ENCODE peak calls at places on chromosomes 11 and 22, in five cellular contexts. One of them, this sample, is unnamed.
A peak's percentile ranks its signal among the peaks of the same experiment; 100 is the strongest.

GRCh38 chr22:45069925-45070324 is 60.1 kb upstream of the PHF21B start:
- DNase-seq in SJSA1: no peak
- DNase-seq in stimulated activated CD4-positive, alpha-beta T cell treated with anti-CD3 and anti-CD28 coated beads, Interleukin-2, amount 100 ng/mL, for 24 hours: no peak
- DNase-seq in uterus: no peak
- DNase-seq in naive thymus-derived CD8-positive, alpha-beta T cell: no peak
- DNase-seq in this sample: no peak

GRCh38 chr22:20422271-20422958 is 15.2 kb downstream of the SCARF2 start:
- DNase-seq in uterus: no peak
- DNase-seq in SJSA1: peak; percentile 61
- DNase-seq in stimulated activated CD4-positive, alpha-beta T cell treated with anti-CD3 and anti-CD28 coated beads, Interleukin-2, amount 100 ng/mL, for 24 hours: no peak
- DNase-seq in naive thymus-derived CD8-positive, alpha-beta T cell: no peak
- DNase-seq in this sample: no peak

GRCh38 chr11:65219930-65220213 is 38.1 kb downstream of the CAPN1 start:
- DNase-seq in stimulated activated CD4-positive, alpha-beta T cell treated with anti-CD3 and anti-CD28 coated beads, Interleukin-2, amount 100 ng/mL, for 24 hours: no peak
- DNase-seq in naive thymus-derived CD8-positive, alpha-beta T cell: no peak
- DNase-seq in uterus: no peak
- DNase-seq in SJSA1: no peak
- DNase-seq in this sample: no peak

GRCh38 chr11:8262552-8263108 is 1.0 kb downstream of the LMO1 start:
- DNase-seq in SJSA1: no peak
- DNase-seq in stimulated activated CD4-positive, alpha-beta T cell treated with anti-CD3 and anti-CD28 coated beads, Interleukin-2, amount 100 ng/mL, for 24 hours: no peak
- DNase-seq in naive thymus-derived CD8-positive, alpha-beta T cell: no peak
- DNase-seq in uterus: peak; percentile 45
- DNase-seq in this sample: peak; percentile 23

GRCh38 chr11:119195680-119196079 is 10.4 kb downstream of the NHERF4 start:
- DNase-seq in SJSA1: peak; percentile 11
- DNase-seq in stimulated activated CD4-positive, alpha-beta T cell treated with anti-CD3 and anti-CD28 coated beads, Interleukin-2, amount 100 ng/mL, for 24 hours: no peak
- DNase-seq in uterus: no peak
- DNase-seq in naive thymus-derived CD8-positive, alpha-beta T cell: no peak
- DNase-seq in this sample: no peak

GRCh38 chr11:109320595-109320994 is 101.4 kb upstream of the C11orf87 start:
- DNase-seq in naive thymus-derived CD8-positive, alpha-beta T cell: no peak
- DNase-seq in SJSA1: no peak
- DNase-seq in uterus: no peak
- DNase-seq in stimulated activated CD4-positive, alpha-beta T cell treated with anti-CD3 and anti-CD28 coated beads, Interleukin-2, amount 100 ng/mL, for 24 hours: no peak
- DNase-seq in this sample: no peak

GRCh38 chr11:60797846-60798630 is 12.9 kb downstream of the MS4A10 start:
- DNase-seq in stimulated activated CD4-positive, alpha-beta T cell treated with anti-CD3 and anti-CD28 coated beads, Interleukin-2, amount 100 ng/mL, for 24 hours: no peak
- DNase-seq in naive thymus-derived CD8-positive, alpha-beta T cell: no peak
- DNase-seq in uterus: no peak
- DNase-seq in SJSA1: no peak
- DNase-seq in this sample: no peak

GRCh38 chr22:39748877-39749276 is 144.7 kb downstream of the ENTHD1 start:
- DNase-seq in SJSA1: peak; percentile 72
- DNase-seq in stimulated activated CD4-positive, alpha-beta T cell treated with anti-CD3 and anti-CD28 coated beads, Interleukin-2, amount 100 ng/mL, for 24 hours: no peak
- DNase-seq in naive thymus-derived CD8-positive, alpha-beta T cell: no peak
- DNase-seq in uterus: no peak
- DNase-seq in this sample: no peak

GRCh38 chr11:76379811-76380160 is 1.1 kb downstream of the THAP12 start:
- DNase-seq in stimulated activated CD4-positive, alpha-beta T cell treated with anti-CD3 and anti-CD28 coated beads, Interleukin-2, amount 100 ng/mL, for 24 hours: no peak
- DNase-seq in naive thymus-derived CD8-positive, alpha-beta T cell: no peak
- DNase-seq in uterus: no peak
- DNase-seq in SJSA1: peak; percentile 0
- DNase-seq in this sample: no peak

GRCh38 chr22:50326225-50326958 is 420 bp downstream of the DENND6B start:
- DNase-seq in SJSA1: no peak
- DNase-seq in naive thymus-derived CD8-positive, alpha-beta T cell: no peak
- DNase-seq in stimulated activated CD4-positive, alpha-beta T cell treated with anti-CD3 and anti-CD28 coated beads, Interleukin-2, amount 100 ng/mL, for 24 hours: no peak
- DNase-seq in uterus: no peak
- DNase-seq in this sample: no peak

GRCh38 chr22:20206709-20207215 is 55.9 kb upstream of the CCDC188 start:
- DNase-seq in SJSA1: peak; percentile 20
- DNase-seq in uterus: no peak
- DNase-seq in naive thymus-derived CD8-positive, alpha-beta T cell: no peak
- DNase-seq in stimulated activated CD4-positive, alpha-beta T cell treated with anti-CD3 and anti-CD28 coated beads, Interleukin-2, amount 100 ng/mL, for 24 hours: peak; percentile 21
- DNase-seq in this sample: no peak

GRCh38 chr22:37973271-37974170 is 10.8 kb downstream of the SOX10 start:
- DNase-seq in SJSA1: no peak
- DNase-seq in stimulated activated CD4-positive, alpha-beta T cell treated with anti-CD3 and anti-CD28 coated beads, Interleukin-2, amount 100 ng/mL, for 24 hours: no peak
- DNase-seq in naive thymus-derived CD8-positive, alpha-beta T cell: no peak
- DNase-seq in uterus: no peak
- DNase-seq in this sample: no peak

GRCh38 chr22:47794851-47795250 is 1032.4 kb downstream of the TBC1D22A start:
- DNase-seq in stimulated activated CD4-positive, alpha-beta T cell treated with anti-CD3 and anti-CD28 coated beads, Interleukin-2, amount 100 ng/mL, for 24 hours: no peak
- DNase-seq in uterus: no peak
- DNase-seq in SJSA1: no peak
- DNase-seq in naive thymus-derived CD8-positive, alpha-beta T cell: no peak
- DNase-seq in this sample: no peak

GRCh38 chr22:27727673-27728451 is 73.7 kb downstream of the MN1 start:
- DNase-seq in SJSA1: no peak
- DNase-seq in stimulated activated CD4-positive, alpha-beta T cell treated with anti-CD3 and anti-CD28 coated beads, Interleukin-2, amount 100 ng/mL, for 24 hours: no peak
- DNase-seq in naive thymus-derived CD8-positive, alpha-beta T cell: no peak
- DNase-seq in uterus: no peak
- DNase-seq in this sample: no peak

GRCh38 chr11:33463059-33463458 is 205.9 kb downstream of the HIPK3 start:
- DNase-seq in SJSA1: no peak
- DNase-seq in stimulated activated CD4-positive, alpha-beta T cell treated with anti-CD3 and anti-CD28 coated beads, Interleukin-2, amount 100 ng/mL, for 24 hours: no peak
- DNase-seq in uterus: no peak
- DNase-seq in naive thymus-derived CD8-positive, alpha-beta T cell: no peak
- DNase-seq in this sample: no peak

GRCh38 chr22:49622241-49623105 is 205.2 kb downstream of the BRD1 start:
- DNase-seq in uterus: no peak
- DNase-seq in naive thymus-derived CD8-positive, alpha-beta T cell: no peak
- DNase-seq in stimulated activated CD4-positive, alpha-beta T cell treated with anti-CD3 and anti-CD28 coated beads, Interleukin-2, amount 100 ng/mL, for 24 hours: no peak
- DNase-seq in SJSA1: no peak
- DNase-seq in this sample: no peak

GRCh38 chr11:116885951-116886629 is 48.7 kb upstream of the APOA1 start:
- DNase-seq in stimulated activated CD4-positive, alpha-beta T cell treated with anti-CD3 and anti-CD28 coated beads, Interleukin-2, amount 100 ng/mL, for 24 hours: no peak
- DNase-seq in SJSA1: no peak
- DNase-seq in uterus: no peak
- DNase-seq in naive thymus-derived CD8-positive, alpha-beta T cell: no peak
- DNase-seq in this sample: no peak

GRCh38 chr11:130314184-130314748 is 451 bp downstream of the ZBTB44 start:
- DNase-seq in SJSA1: peak; percentile 59
- DNase-seq in naive thymus-derived CD8-positive, alpha-beta T cell: peak; percentile 45
- DNase-seq in uterus: peak; percentile 63
- DNase-seq in stimulated activated CD4-positive, alpha-beta T cell treated with anti-CD3 and anti-CD28 coated beads, Interleukin-2, amount 100 ng/mL, for 24 hours: peak; percentile 66
- DNase-seq in this sample: peak; percentile 51

GRCh38 chr11:110126936-110127335 is 33.7 kb downstream of the ZC3H12C start:
- DNase-seq in uterus: no peak
- DNase-seq in SJSA1: no peak
- DNase-seq in naive thymus-derived CD8-positive, alpha-beta T cell: no peak
- DNase-seq in stimulated activated CD4-positive, alpha-beta T cell treated with anti-CD3 and anti-CD28 coated beads, Interleukin-2, amount 100 ng/mL, for 24 hours: no peak
- DNase-seq in this sample: no peak

GRCh38 chr11:93614111-93614784 is 47.2 kb upstream of the CEP295 start:
- DNase-seq in naive thymus-derived CD8-positive, alpha-beta T cell: peak; percentile 14
- DNase-seq in stimulated activated CD4-positive, alpha-beta T cell treated with anti-CD3 and anti-CD28 coated beads, Interleukin-2, amount 100 ng/mL, for 24 hours: no peak
- DNase-seq in uterus: no peak
- DNase-seq in SJSA1: no peak
- DNase-seq in this sample: no peak

GRCh38 chr11:94593030-94593429 is 25.9 kb downstream of the PIWIL4 start:
- DNase-seq in uterus: no peak
- DNase-seq in stimulated activated CD4-positive, alpha-beta T cell treated with anti-CD3 and anti-CD28 coated beads, Interleukin-2, amount 100 ng/mL, for 24 hours: no peak
- DNase-seq in SJSA1: no peak
- DNase-seq in naive thymus-derived CD8-positive, alpha-beta T cell: no peak
- DNase-seq in this sample: no peak

GRCh38 chr11:30631148-30631547 is 45.0 kb upstream of the MPPED2 start:
- DNase-seq in naive thymus-derived CD8-positive, alpha-beta T cell: no peak
- DNase-seq in uterus: no peak
- DNase-seq in stimulated activated CD4-positive, alpha-beta T cell treated with anti-CD3 and anti-CD28 coated beads, Interleukin-2, amount 100 ng/mL, for 24 hours: no peak
- DNase-seq in SJSA1: no peak
- DNase-seq in this sample: no peak